ENCODE peak calls at places on chromosome X, in six cellular contexts. One of them, this sample, is unnamed.
A peak's percentile ranks its signal among the peaks of the same experiment; 100 is the strongest.

GRCh38 chrX:23008431-23009099 is 8.8 kb downstream of the DDX53 start:
- DNase-seq in left lung: no peak
- DNase-seq in colonic mucosa: no peak
- DNase-seq in neuronal stem cell: no peak
- DNase-seq in effector memory CD4-positive, alpha-beta T cell: no peak
- DNase-seq in SK-N-SH: peak; percentile 20
- DNase-seq in this sample: no peak

GRCh38 chrX:55041514-55041913 is 10.7 kb upstream of the ALAS2 start:
- DNase-seq in left lung: no peak
- DNase-seq in colonic mucosa: no peak
- DNase-seq in neuronal stem cell: no peak
- DNase-seq in effector memory CD4-positive, alpha-beta T cell: no peak
- DNase-seq in SK-N-SH: no peak
- DNase-seq in this sample: no peak

GRCh38 chrX:16587776-16588175 is 62.2 kb upstream of the S100G start:
- DNase-seq in left lung: no peak
- DNase-seq in colonic mucosa: no peak
- DNase-seq in neuronal stem cell: no peak
- DNase-seq in effector memory CD4-positive, alpha-beta T cell: no peak
- DNase-seq in SK-N-SH: no peak
- DNase-seq in this sample: no peak

GRCh38 chrX:95505721-95506120 is 1178.9 kb upstream of the DIAPH2 start:
- DNase-seq in left lung: no peak
- DNase-seq in colonic mucosa: no peak
- DNase-seq in neuronal stem cell: peak; percentile 2
- DNase-seq in effector memory CD4-positive, alpha-beta T cell: no peak
- DNase-seq in SK-N-SH: no peak
- DNase-seq in this sample: no peak

GRCh38 chrX:118360429-118361125 is 14.7 kb downstream of the WDR44 start:
- DNase-seq in left lung: no peak
- DNase-seq in colonic mucosa: no peak
- DNase-seq in neuronal stem cell: no peak
- DNase-seq in effector memory CD4-positive, alpha-beta T cell: no peak
- DNase-seq in SK-N-SH: no peak
- DNase-seq in this sample: no peak

GRCh38 chrX:20685652-20686051 is 418.9 kb upstream of the RPS6KA3 start:
- DNase-seq in left lung: no peak
- DNase-seq in colonic mucosa: no peak
- DNase-seq in neuronal stem cell: no peak
- DNase-seq in effector memory CD4-positive, alpha-beta T cell: no peak
- DNase-seq in SK-N-SH: no peak
- DNase-seq in this sample: no peak

GRCh38 chrX:15055146-15055930 is 182.1 kb downstream of the MOSPD2 start:
- DNase-seq in left lung: no peak
- DNase-seq in colonic mucosa: no peak
- DNase-seq in neuronal stem cell: no peak
- DNase-seq in effector memory CD4-positive, alpha-beta T cell: no peak
- DNase-seq in SK-N-SH: no peak
- DNase-seq in this sample: no peak

GRCh38 chrX:54641530-54641929 is 111.5 kb downstream of the GNL3L start:
- DNase-seq in left lung: no peak
- DNase-seq in colonic mucosa: no peak
- DNase-seq in neuronal stem cell: no peak
- DNase-seq in effector memory CD4-positive, alpha-beta T cell: no peak
- DNase-seq in SK-N-SH: no peak
- DNase-seq in this sample: no peak

GRCh38 chrX:136168929-136169735 is 21.8 kb downstream of the FHL1 start:
- DNase-seq in left lung: peak; percentile 33
- DNase-seq in colonic mucosa: peak; percentile 36
- DNase-seq in neuronal stem cell: peak; percentile 63
- DNase-seq in effector memory CD4-positive, alpha-beta T cell: no peak
- DNase-seq in SK-N-SH: peak; percentile 69
- DNase-seq in this sample: no peak

GRCh38 chrX:153522259-153522658 is 4.8 kb downstream of the ATP2B3 start:
- DNase-seq in left lung: no peak
- DNase-seq in colonic mucosa: no peak
- DNase-seq in neuronal stem cell: no peak
- DNase-seq in effector memory CD4-positive, alpha-beta T cell: no peak
- DNase-seq in SK-N-SH: no peak
- DNase-seq in this sample: no peak

GRCh38 chrX:133648594-133648993 is 233.3 kb upstream of the GPC4 start:
- DNase-seq in left lung: no peak
- DNase-seq in colonic mucosa: no peak
- DNase-seq in neuronal stem cell: no peak
- DNase-seq in effector memory CD4-positive, alpha-beta T cell: no peak
- DNase-seq in SK-N-SH: no peak
- DNase-seq in this sample: no peak

GRCh38 chrX:139642241-139642927 is 65.6 kb downstream of the MCF2 start:
- DNase-seq in left lung: no peak
- DNase-seq in colonic mucosa: no peak
- DNase-seq in neuronal stem cell: peak; percentile 37
- DNase-seq in effector memory CD4-positive, alpha-beta T cell: no peak
- DNase-seq in SK-N-SH: no peak
- DNase-seq in this sample: no peak

GRCh38 chrX:1600406-1601050 is 9.1 kb downstream of the AKAP17A start:
- DNase-seq in left lung: no peak
- DNase-seq in colonic mucosa: no peak
- DNase-seq in neuronal stem cell: no peak
- DNase-seq in effector memory CD4-positive, alpha-beta T cell: no peak
- DNase-seq in SK-N-SH: no peak
- DNase-seq in this sample: no peak
- H3K36me3 ChIP-seq in left lung: peaks cover 87% of the 10 kb centered on the region
- H3K36me3 ChIP-seq in colonic mucosa: peaks cover 18% of the 10 kb centered on the region
- H3K36me3 ChIP-seq in neuronal stem cell: peaks cover 82% of the 10 kb centered on the region
- H3K36me3 ChIP-seq in effector memory CD4-positive, alpha-beta T cell: peaks cover 69% of the 10 kb centered on the region
- H3K36me3 ChIP-seq in SK-N-SH: peaks cover 71% of the 10 kb centered on the region
- H3K36me3 ChIP-seq in this sample: peaks cover 62% of the 10 kb centered on the region

GRCh38 chrX:129980043-129980442 is 2.4 kb upstream of the BCORL1 start:
- DNase-seq in left lung: peak; percentile 46
- DNase-seq in colonic mucosa: peak; percentile 34
- DNase-seq in neuronal stem cell: no peak
- DNase-seq in effector memory CD4-positive, alpha-beta T cell: peak; percentile 49
- DNase-seq in SK-N-SH: peak; percentile 65
- DNase-seq in this sample: peak; percentile 32
- H3K27ac ChIP-seq in left lung: peak overlapping the region; percentile 8
- H3K27ac ChIP-seq in colonic mucosa: no peak overlapping the region
- H3K27ac ChIP-seq in neuronal stem cell: no peak overlapping the region
- H3K27ac ChIP-seq in effector memory CD4-positive, alpha-beta T cell: no peak overlapping the region
- H3K27ac ChIP-seq in SK-N-SH: no peak overlapping the region
- H3K27ac ChIP-seq in this sample: no peak overlapping the region

DNA sequence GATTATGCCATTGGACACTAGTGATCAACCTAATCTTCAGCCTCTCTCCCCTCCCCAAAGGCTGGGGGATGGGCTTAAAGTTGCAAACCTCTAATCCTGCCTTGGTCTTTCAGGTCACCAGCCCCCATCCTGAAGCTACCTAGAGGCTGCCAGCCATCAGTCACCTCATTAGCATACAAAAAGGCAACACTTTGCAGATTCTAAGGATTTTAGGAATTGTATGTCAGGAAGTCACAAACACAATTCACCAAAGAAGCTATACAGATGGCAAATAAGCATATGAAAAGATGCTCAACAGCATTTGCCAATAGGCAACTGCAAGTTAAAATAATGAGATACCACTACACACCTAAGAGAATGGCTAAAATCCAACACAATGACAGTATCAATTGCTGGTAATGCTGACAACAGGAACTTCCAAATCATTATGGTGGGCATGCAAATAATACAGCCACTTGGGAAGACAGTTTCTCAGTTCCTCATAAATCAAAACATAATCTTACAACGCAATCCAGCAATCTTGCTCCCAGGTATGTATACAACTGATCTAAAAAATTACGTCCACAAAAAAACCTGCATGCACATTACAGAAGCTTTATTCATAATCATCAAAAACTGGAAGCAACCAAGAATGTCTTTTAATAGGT is 9.0 kb upstream of the PIM2 start:
- DNase-seq in left lung: no peak
- DNase-seq in colonic mucosa: no peak
- DNase-seq in neuronal stem cell: no peak
- DNase-seq in effector memory CD4-positive, alpha-beta T cell: no peak
- DNase-seq in SK-N-SH: no peak
- DNase-seq in this sample: no peak
- H3K4me3 ChIP-seq in left lung: no peak overlapping the region
- H3K4me3 ChIP-seq in colonic mucosa: no peak overlapping the region
- H3K4me3 ChIP-seq in neuronal stem cell: no peak overlapping the region
- H3K4me3 ChIP-seq in effector memory CD4-positive, alpha-beta T cell: no peak overlapping the region
- H3K4me3 ChIP-seq in SK-N-SH: no peak overlapping the region
- H3K4me3 ChIP-seq in this sample: no peak overlapping the region

GRCh38 chrX:47212381-47213293 is 5.8 kb upstream of the CDK16 start:
- DNase-seq in left lung: no peak
- DNase-seq in colonic mucosa: no peak
- DNase-seq in neuronal stem cell: no peak
- DNase-seq in effector memory CD4-positive, alpha-beta T cell: no peak
- DNase-seq in SK-N-SH: peak; percentile 39
- DNase-seq in this sample: no peak

GRCh38 chrX:47216393-47216925 is 2.0 kb upstream of the CDK16 start:
- DNase-seq in left lung: no peak
- DNase-seq in colonic mucosa: no peak
- DNase-seq in neuronal stem cell: no peak
- DNase-seq in effector memory CD4-positive, alpha-beta T cell: no peak
- DNase-seq in SK-N-SH: no peak
- DNase-seq in this sample: no peak

GRCh38 chrX:47215291-47215900 is 3.1 kb upstream of the CDK16 start:
- DNase-seq in left lung: no peak
- DNase-seq in colonic mucosa: no peak
- DNase-seq in neuronal stem cell: no peak
- DNase-seq in effector memory CD4-positive, alpha-beta T cell: no peak
- DNase-seq in SK-N-SH: no peak
- DNase-seq in this sample: no peak

GRCh38 chrX:47217121-47217851 is 1.2 kb upstream of the CDK16 start:
- DNase-seq in left lung: no peak
- DNase-seq in colonic mucosa: peak; percentile 60
- DNase-seq in neuronal stem cell: no peak
- DNase-seq in effector memory CD4-positive, alpha-beta T cell: no peak
- DNase-seq in SK-N-SH: peak; percentile 49
- DNase-seq in this sample: no peak

DNA sequence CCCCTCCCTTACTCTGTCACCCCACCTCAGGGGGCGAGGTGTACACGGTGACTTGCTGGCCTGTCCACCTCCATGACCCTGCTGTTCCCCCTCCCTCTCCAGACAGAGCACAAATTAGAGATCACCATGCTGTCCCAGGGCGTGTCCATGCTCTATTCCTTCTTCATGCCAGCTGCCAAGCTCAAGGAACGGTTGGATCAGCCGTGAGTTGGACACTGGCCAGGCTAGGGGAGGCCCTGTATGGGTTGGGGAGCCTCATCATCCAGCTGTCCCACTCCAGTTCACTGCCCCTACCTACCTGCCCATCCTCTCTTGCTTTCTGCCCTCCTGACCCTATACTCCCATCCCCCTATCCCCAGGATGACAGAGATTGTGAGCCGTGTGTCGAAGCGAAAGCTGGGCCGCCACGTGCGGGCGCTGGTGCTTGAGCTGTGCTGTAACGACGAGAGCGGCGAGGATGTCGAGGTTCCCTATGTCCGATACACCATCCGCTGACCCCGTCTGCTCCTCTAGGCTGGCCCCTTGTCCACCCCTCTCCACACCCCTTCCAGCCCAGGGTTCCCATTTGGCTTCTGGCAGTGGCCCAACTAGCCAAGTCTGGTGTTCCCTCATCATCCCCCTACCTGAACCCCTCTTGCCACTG is 3.9 kb upstream of the CDK16 start:
- DNase-seq in left lung: no peak
- DNase-seq in colonic mucosa: no peak
- DNase-seq in neuronal stem cell: no peak
- DNase-seq in effector memory CD4-positive, alpha-beta T cell: no peak
- DNase-seq in SK-N-SH: no peak
- DNase-seq in this sample: no peak
- H3K36me3 ChIP-seq in left lung: peaks cover 67% of the 10 kb centered on the region
- H3K36me3 ChIP-seq in colonic mucosa: peaks cover 33% of the 10 kb centered on the region
- H3K36me3 ChIP-seq in neuronal stem cell: peaks cover 75% of the 10 kb centered on the region
- H3K36me3 ChIP-seq in effector memory CD4-positive, alpha-beta T cell: peaks cover 51% of the 10 kb centered on the region
- H3K36me3 ChIP-seq in SK-N-SH: peaks cover 65% of the 10 kb centered on the region
- H3K36me3 ChIP-seq in this sample: peaks cover 51% of the 10 kb centered on the region